ENCODE peak calls at places on chromosomes 6 and 20, in four cellular contexts. F is Calu3, L is B cell, U is GM20000. P is an unnamed sample.

GRCh38 chr6:144265390-144265789 is 19.7 kb upstream of the UTRN start:
- DNase-seq in U (peak; percentile 62), L (peak; percentile 64), F (peak; percentile 24), P (no peak)

GRCh38 chr20:263701-264100 is 6.2 kb downstream of the DEFB132 start:
- DNase-seq in U (no peak), F (no peak), L (no peak), P (no peak)

GRCh38 chr6:21596379-21597242 is 3.1 kb downstream of the SOX4 start:
- DNase-seq in F (peak; percentile 59), L (no peak), U (peak; percentile 56), P (no peak)

GRCh38 chr20:50728981-50729874 is 2.2 kb upstream of the PARD6B start:
- DNase-seq in L (no peak), U (no peak), F (peak; percentile 87), P (no peak)

GRCh38 chr6:168208436-168208835 is 111.1 kb downstream of the DACT2 start:
- DNase-seq in L (no peak), U (no peak), F (no peak), P (no peak)

GRCh38 chr6:148885920-148886845 is 139.4 kb downstream of the UST start:
- DNase-seq in F (no peak), L (no peak), U (no peak), P (no peak)

GRCh38 chr6:3201388-3201787 is 26.1 kb downstream of the TUBB2B start:
- DNase-seq in L (no peak), U (no peak), F (no peak), P (no peak)

GRCh38 chr6:56058636-56059035 is 183.2 kb upstream of the BMP5 start:
- DNase-seq in F (no peak), L (no peak), U (no peak), P (no peak)

GRCh38 chr6:35396991-35397390 is 54.6 kb downstream of the PPARD start:
- DNase-seq in F (no peak), L (no peak), U (no peak), P (no peak)

GRCh38 chr20:53330744-53331143 is 262.9 kb downstream of the ZNF217 start:
- DNase-seq in L (no peak), U (no peak), F (no peak), P (no peak)

GRCh38 chr6:107576852-107577251 is 86.9 kb downstream of the SOBP start:
- DNase-seq in U (no peak), L (no peak), F (no peak), P (no peak)

GRCh38 chr6:137709424-137710281 is 157.4 kb upstream of the TNFAIP3 start:
- DNase-seq in F (no peak), U (no peak), L (no peak), P (no peak)

GRCh38 chr20:38231786-38232130 is 28.8 kb downstream of the KIAA1755 start:
- DNase-seq in U (no peak), L (no peak), F (no peak), P (no peak)

GRCh38 chr6:30322527-30323501 is 3.9 kb upstream of the TRIM39 start:
- DNase-seq in F (no peak), L (no peak), U (no peak), P (no peak)

GRCh38 chr6:5096482-5096881 is 11.3 kb downstream of the PPP1R3G start:
- DNase-seq in U (no peak), L (no peak), F (no peak), P (no peak)

GRCh38 chr6:31197559-31198305 is 27.2 kb upstream of the POU5F1 start:
- DNase-seq in F (peak; percentile 95), U (peak; percentile 64), L (peak; percentile 98), P (peak; percentile 52)

GRCh38 chr6:87151786-87152527 is 3.4 kb upstream of the ZNF292 start:
- DNase-seq in U (peak; percentile 75), L (peak; percentile 79), F (peak; percentile 56), P (peak; percentile 6)

GRCh38 chr6:139152892-139153271 is 18.0 kb downstream of the HECA start:
- DNase-seq in F (no peak), L (no peak), U (no peak), P (no peak)

DNA sequence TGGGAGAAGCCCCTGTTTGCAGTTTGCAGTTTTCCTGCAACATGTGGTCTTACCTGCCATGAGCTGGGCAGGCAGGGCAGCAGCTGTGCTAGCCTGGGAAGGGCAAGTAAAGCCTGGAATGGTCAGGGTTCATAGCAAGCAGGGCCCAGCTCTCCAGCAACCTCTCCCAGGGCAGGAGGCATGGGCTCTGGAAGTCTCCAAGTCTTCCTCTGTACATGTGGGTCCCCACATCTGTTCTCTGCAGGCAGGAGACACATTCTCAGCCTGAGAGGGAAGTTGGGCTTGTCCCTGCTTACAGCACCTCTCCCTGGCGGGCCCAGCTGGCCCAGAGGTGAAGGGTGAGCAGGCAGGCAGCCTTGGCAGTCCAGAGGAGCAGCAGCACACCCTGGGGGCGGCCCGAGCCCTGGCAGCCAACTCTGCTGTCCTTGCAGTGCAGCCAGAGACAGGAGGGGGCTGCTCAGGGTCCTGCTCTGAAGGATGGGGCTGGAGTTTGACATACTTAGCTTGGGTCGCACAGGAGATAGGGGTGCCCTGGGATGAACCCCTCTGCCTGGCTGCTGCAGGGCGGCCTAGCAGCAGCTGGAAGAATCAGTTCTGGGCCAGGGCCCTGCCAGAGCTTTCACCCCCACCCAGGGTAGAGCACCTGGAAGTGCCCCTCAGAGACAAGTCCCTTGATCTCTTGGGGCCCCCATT is 176.0 kb downstream of the MRPL14 start:
- DNase-seq in F (peak; percentile 91), U (peak; percentile 35), L (no peak), P (no peak)
- TF ChIP-seq CTCF in F (peak; percentile 74), U (no peak), L (no peak), P (peak; percentile 29)

DNA sequence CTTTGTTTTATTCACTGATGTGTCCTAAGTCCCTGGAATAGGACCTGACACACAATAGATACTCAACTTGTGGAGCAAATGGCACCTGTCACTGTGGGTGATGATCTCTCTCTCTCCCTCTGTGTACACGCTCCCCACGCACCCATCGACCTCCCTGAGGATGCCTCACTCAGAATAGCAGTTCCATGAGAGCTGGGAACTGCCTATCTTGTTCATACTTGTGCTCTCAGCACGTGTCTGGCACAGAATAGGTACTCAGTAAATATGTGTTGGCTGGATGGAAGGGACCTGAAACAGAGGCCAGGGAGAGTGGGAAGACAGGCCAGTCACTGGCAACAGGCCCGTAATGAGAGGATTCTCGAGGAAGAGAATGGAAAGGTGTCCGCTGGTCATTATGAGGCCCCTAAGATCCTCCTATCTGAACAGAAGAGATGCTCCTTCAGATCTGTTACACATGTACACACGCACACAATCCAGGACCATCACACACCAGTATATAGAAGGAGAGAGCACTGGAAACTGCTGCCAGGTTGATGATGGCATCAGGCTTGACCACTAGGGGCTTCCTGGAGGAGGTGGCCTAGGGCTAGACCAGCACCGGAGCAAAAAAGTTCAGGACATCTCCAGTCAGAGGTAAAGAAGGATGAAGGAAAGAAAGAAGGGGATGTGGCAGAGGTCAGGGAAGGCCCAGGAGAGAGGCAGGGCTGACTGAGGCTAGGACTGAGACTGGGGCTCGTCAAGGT is 30.9 kb downstream of the VEGFA start:
- DNase-seq in U (no peak), F (no peak), L (no peak), P (no peak)
- TF ChIP-seq CTCF in U (no peak), F (peak; percentile 13), L (no peak), P (peak; percentile 29)

GRCh38 chr6:8064638-8065518 is 689 bp upstream of the BLOC1S5 start:
- DNase-seq in F (no peak), L (no peak), U (no peak), P (no peak)

GRCh38 chr6:8065519-8065911 is 1.3 kb upstream of the BLOC1S5 start:
- DNase-seq in F (no peak), L (no peak), U (peak; percentile 53), P (no peak)

GRCh38 chr6:8069887-8070286 is 5.7 kb upstream of the BLOC1S5 start:
- DNase-seq in L (no peak), F (no peak), U (no peak), P (no peak)

GRCh38 chr6:8063762-8064637 is at the start of gene BLOC1S5:
- DNase-seq in F (peak; percentile 90), L (peak; percentile 98), U (peak; percentile 90), P (peak; percentile 88)

GRCh38 chr6:8066108-8066507 is 1.9 kb upstream of the BLOC1S5 start:
- DNase-seq in F (no peak), U (no peak), L (no peak), P (no peak)
- TF ChIP-seq CTCF in F (no peak), U (no peak), L (no peak), P (no peak)

DNA sequence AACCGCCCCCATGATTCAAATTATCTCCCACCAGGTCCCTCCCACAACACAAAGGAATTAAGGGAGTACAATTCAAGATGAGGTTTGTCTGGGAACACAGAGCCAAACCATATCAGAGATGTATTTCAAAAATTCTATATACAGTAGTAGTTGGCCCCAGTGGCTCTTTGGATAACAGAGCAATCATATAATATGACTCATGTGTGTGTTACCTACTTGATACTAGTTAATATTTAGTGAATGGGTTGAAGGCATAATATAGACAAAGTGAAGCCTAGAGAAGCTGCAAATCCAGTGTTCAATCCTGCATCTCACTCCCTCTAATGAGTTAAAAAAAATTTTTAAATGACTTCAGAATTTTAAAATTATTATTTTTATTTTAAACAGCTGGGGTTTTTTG is 43.2 kb downstream of the KAT14 start:
- DNase-seq in L (no peak), U (no peak), F (no peak), P (no peak)
- TF ChIP-seq CTCF in L (no peak), U (no peak), F (no peak), P (no peak)

DNA sequence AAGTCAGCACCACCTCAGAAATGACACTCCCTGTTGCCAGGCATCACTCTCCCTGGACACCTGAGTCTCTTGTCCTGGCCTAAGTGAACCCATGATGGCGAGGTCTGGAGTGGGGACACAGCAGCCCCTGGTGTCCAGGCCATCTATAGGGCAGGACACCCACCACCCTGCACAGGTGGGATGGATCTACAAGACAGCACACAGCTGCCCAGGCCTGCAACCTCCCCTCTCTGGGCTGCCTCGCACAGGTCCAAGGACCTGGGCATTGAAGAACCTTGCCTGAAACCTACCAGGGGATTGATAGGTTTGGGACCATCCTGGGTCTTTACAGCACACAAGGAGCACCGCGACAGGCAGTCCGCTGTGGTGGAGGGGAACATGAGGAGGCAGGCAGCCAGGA is 11.2 kb downstream of the PDYN start:
- DNase-seq in F (no peak), U (no peak), L (no peak), P (no peak)
- TF ChIP-seq CTCF in F (no peak), U (no peak), L (no peak), P (no peak)

GRCh38 chr6:16544006-16544405 is 217.3 kb downstream of the ATXN1 start:
- DNase-seq in F (no peak), L (no peak), U (no peak), P (no peak)

GRCh38 chr6:16544521-16544920 is 216.7 kb downstream of the ATXN1 start:
- DNase-seq in L (no peak), F (no peak), U (no peak), P (no peak)

GRCh38 chr6:16539086-16539931 is 222.0 kb downstream of the ATXN1 start:
- DNase-seq in F (no peak), L (peak; percentile 32), U (no peak), P (no peak)

GRCh38 chr6:16543491-16543890 is 217.8 kb downstream of the ATXN1 start:
- DNase-seq in U (no peak), F (no peak), L (no peak), P (no peak)

GRCh38 chr6:16540804-16541752 is 220.2 kb downstream of the ATXN1 start:
- DNase-seq in F (no peak), U (peak; percentile 36), L (peak; percentile 38), P (no peak)
- TF ChIP-seq CTCF in F (no peak), U (no peak), L (no peak), P (no peak)

GRCh38 chr20:62540504-62540903 is 64.7 kb upstream of the GATA5 start:
- DNase-seq in F (no peak), L (no peak), U (no peak), P (no peak)
- TF ChIP-seq CTCF in F (no peak), L (no peak), U (no peak), P (peak; percentile 23)